ENCODE peak calls at places on chromosome 17, in eight cellular contexts. A is posterior cingulate gyrus, Y is iris pigment epithelial cell, M is H7, T is NT2/D1, B is cardiac fibroblast, J is transverse colon, O is dorsolateral prefrontal cortex. I is an unnamed sample.

GRCh38 chr17:7177954-7178477 is 1.2 kb downstream of the ASGR1 start:
- DNase-seq in A (no peak), Y (no peak), M (peak), T (no peak), B (peak), J (no peak), O (peak), I (no peak)

GRCh38 chr17:40018211-40019121 is 3.2 kb downstream of the CSF3 start:
- DNase-seq in A (no peak), Y (no peak), M (peak), T (no peak), B (peak), J (no peak), O (no peak), I (peak)

GRCh38 chr17:61818225-61818624 is 45.1 kb downstream of the BRIP1 start:
- DNase-seq in A (no peak), Y (no peak), M (no peak), T (no peak), B (no peak), J (no peak), O (no peak), I (no peak)

GRCh38 chr17:51640108-51640622 is 379.8 kb downstream of the UTP18 start:
- DNase-seq in A (no peak), Y (no peak), M (peak), T (peak), B (no peak), J (no peak), O (no peak), I (no peak)

GRCh38 chr17:64508683-64509082 is 1.9 kb downstream of the CEP95 start:
- DNase-seq in A (no peak), Y (no peak), M (no peak), T (no peak), B (no peak), J (no peak), O (no peak), I (no peak)

GRCh38 chr17:81712468-81713003 is 452 bp downstream of the SLC25A10 start:
- DNase-seq in A (no peak), Y (peak), M (peak), T (no peak), B (no peak), J (peak), O (no peak), I (no peak)

GRCh38 chr17:66152756-66153155 is 39.2 kb downstream of the CEP112 start:
- DNase-seq in A (no peak), Y (peak), M (no peak), T (no peak), B (peak), J (no peak), O (no peak), I (no peak)

GRCh38 chr17:81665205-81666091 is 957 bp downstream of the OXLD1 start:
- DNase-seq in A (peak), Y (peak), M (peak), T (no peak), B (peak), J (peak), O (peak), I (no peak)

GRCh38 chr17:71392715-71393567 is 727.9 kb upstream of the SOX9 start:
- DNase-seq in A (no peak), Y (peak), M (no peak), T (no peak), B (peak), J (no peak), O (no peak), I (no peak)

GRCh38 chr17:58052951-58053715 is 30.1 kb upstream of the DYNLL2 start:
- DNase-seq in A (no peak), Y (no peak), M (no peak), T (no peak), B (no peak), J (no peak), O (peak), I (no peak)

GRCh38 chr17:31595666-31596381 is 204.3 kb downstream of the RAB11FIP4 start:
- DNase-seq in A (no peak), Y (no peak), M (no peak), T (no peak), B (no peak), J (no peak), O (no peak), I (no peak)

GRCh38 chr17:64992325-64992802 is 64.2 kb downstream of the GNA13 start:
- DNase-seq in A (no peak), Y (peak), M (no peak), T (no peak), B (no peak), J (no peak), O (no peak), I (no peak)

GRCh38 chr17:39872700-39873099 is 4.7 kb downstream of the ZPBP2 start:
- DNase-seq in A (no peak), Y (no peak), M (no peak), T (no peak), B (peak), J (no peak), O (no peak), I (no peak)

GRCh38 chr17:77308768-77309726 is 168.3 kb downstream of the SEC14L1 start:
- DNase-seq in A (peak), Y (peak), M (no peak), T (no peak), B (peak), J (no peak), O (peak), I (peak)

GRCh38 chr17:8003594-8004181 is 1.3 kb downstream of the GUCY2D start:
- DNase-seq in A (no peak), Y (no peak), M (peak), T (no peak), B (no peak), J (no peak), O (no peak), I (no peak)

GRCh38 chr17:36602924-36603384 is 1.6 kb downstream of the MRM1 start:
- DNase-seq in A (peak), Y (peak), M (peak), T (peak), B (peak), J (peak), O (peak), I (no peak)

GRCh38 chr17:5078106-5079028 is at the start of gene ZFP3:
- DNase-seq in A (peak), Y (peak), M (peak), T (peak), B (peak), J (peak), O (peak), I (peak)

GRCh38 chr17:69061901-69062556 is 1.3 kb upstream of the ABCA9 start:
- DNase-seq in A (no peak), Y (no peak), M (no peak), T (no peak), B (no peak), J (no peak), O (no peak), I (no peak)

GRCh38 chr17:55720917-55721836 is 1.5 kb downstream of the TMEM100 start:
- DNase-seq in A (no peak), Y (no peak), M (no peak), T (no peak), B (no peak), J (no peak), O (no peak), I (no peak)

GRCh38 chr17:18356624-18357023 is 6.7 kb downstream of the SHMT1 start:
- DNase-seq in A (no peak), Y (peak), M (no peak), T (no peak), B (peak), J (peak), O (no peak), I (peak)

GRCh38 chr17:80777274-80777673 is 214.4 kb upstream of the CHMP6 start:
- DNase-seq in A (no peak), Y (no peak), M (no peak), T (no peak), B (no peak), J (no peak), O (no peak), I (no peak)

GRCh38 chr17:17605747-17606083 is 14.2 kb upstream of the PEMT start:
- DNase-seq in A (no peak), Y (peak), M (no peak), T (no peak), B (no peak), J (no peak), O (no peak), I (no peak)

GRCh38 chr17:8272421-8272820 is 16.0 kb upstream of the RANGRF start:
- DNase-seq in A (no peak), Y (no peak), M (no peak), T (no peak), B (no peak), J (no peak), O (no peak), I (no peak)

GRCh38 chr17:21004016-21004930 is 38.5 kb downstream of the USP22 start:
- DNase-seq in A (peak), Y (no peak), M (no peak), T (no peak), B (no peak), J (no peak), O (no peak), I (no peak)

I was measured in Right ventricle myocardium superior.